ENCODE peak calls at places on chromosome 15, in four cellular contexts. X is GM12878, E is K562, L is HepG2. K is an unnamed sample.

GRCh38 chr15:61661791-61662190 is 398.5 kb downstream of the VPS13C start:
- DNase-seq in X (no peak), E (no peak), L (no peak), K (no peak)

GRCh38 chr15:70752142-70752754 is 11.1 kb downstream of the UACA start:
- DNase-seq in X (no peak), E (no peak), L (no peak), K (no peak)

GRCh38 chr15:97995881-97996603 is 35.5 kb downstream of the ARRDC4 start:
- DNase-seq in X (no peak), E (peak), L (no peak), K (peak)

GRCh38 chr15:34795267-34796081 is at the start of gene ACTC1:
- DNase-seq in X (no peak), E (peak), L (no peak), K (peak)

GRCh38 chr15:97961067-97961954 is 808 bp downstream of the ARRDC4 start:
- DNase-seq in X (no peak), E (peak), L (peak), K (peak)

GRCh38 chr15:24955549-24955929 is 752 bp downstream of the SNRPN start:
- DNase-seq in X (no peak), E (no peak), L (no peak), K (no peak)

GRCh38 chr15:70017025-70017424 is 80.7 kb downstream of the TLE3 start:
- DNase-seq in X (no peak), E (no peak), L (no peak), K (no peak)

GRCh38 chr15:85706779-85707518 is 87.8 kb downstream of the KLHL25 start:
- DNase-seq in X (peak), E (no peak), L (no peak), K (no peak)

GRCh38 chr15:87907676-87908446 is 348.7 kb downstream of the NTRK3 start:
- DNase-seq in X (no peak), E (no peak), L (no peak), K (no peak)

GRCh38 chr15:87944051-87944450 is 312.5 kb downstream of the NTRK3 start:
- DNase-seq in X (no peak), E (no peak), L (no peak), K (no peak)

GRCh38 chr15:69474291-69474690 is 21.7 kb downstream of the RPLP1 start:
- DNase-seq in X (no peak), E (no peak), L (no peak), K (no peak)

GRCh38 chr15:69087581-69087980 is 72.9 kb upstream of the GLCE start:
- DNase-seq in X (no peak), E (no peak), L (no peak), K (no peak)

GRCh38 chr15:43998607-43999006 is 171.8 kb downstream of the WDR76 start:
- DNase-seq in X (no peak), E (peak), L (no peak), K (no peak)

GRCh38 chr15:39887832-39888231 is 32.2 kb downstream of the GPR176 start:
- DNase-seq in X (no peak), E (peak), L (peak), K (no peak)

GRCh38 chr15:23846218-23846617 is 159.1 kb upstream of the NDN start:
- DNase-seq in X (no peak), E (no peak), L (no peak), K (no peak)

GRCh38 chr15:79092382-79092781 is 1.8 kb upstream of the RASGRF1 start:
- DNase-seq in X (no peak), E (no peak), L (no peak), K (no peak)

GRCh38 chr15:42499888-42500609 is 4.6 kb downstream of the SNAP23 start:
- DNase-seq in X (no peak), E (peak), L (no peak), K (no peak)

GRCh38 chr15:66065325-66065724 is 188.2 kb downstream of the MEGF11 start:
- DNase-seq in X (no peak), E (no peak), L (no peak), K (no peak)

GRCh38 chr15:32855942-32856341 is 138.1 kb downstream of the GREM1 start:
- DNase-seq in X (no peak), E (no peak), L (peak), K (no peak)

GRCh38 chr15:25905140-25905539 is 42.0 kb upstream of the ATP10A start:
- DNase-seq in X (no peak), E (no peak), L (no peak), K (no peak)

GRCh38 chr15:81033508-81033907 is 32.8 kb downstream of the TLNRD1 start:
- DNase-seq in X (no peak), E (no peak), L (no peak), K (no peak)

GRCh38 chr15:83545803-83546534 is 98.8 kb downstream of the SH3GL3 start:
- DNase-seq in X (no peak), E (no peak), L (no peak), K (no peak)

GRCh38 chr15:40823572-40824343 is 4.8 kb downstream of the PPP1R14D start:
- DNase-seq in X (no peak), E (no peak), L (peak), K (no peak)

GRCh38 chr15:56251315-56252091 is 7.8 kb upstream of the RFX7 start:
- DNase-seq in X (no peak), E (peak), L (no peak), K (no peak)

GRCh38 chr15:73522011-73522410 is 79.0 kb downstream of the REC114 start:
- DNase-seq in X (no peak), E (no peak), L (no peak), K (no peak)

GRCh38 chr15:60469893-60470641 is 8.9 kb downstream of the ICE2 start:
- DNase-seq in X (no peak), E (no peak), L (peak), K (no peak)

GRCh38 chr15:71353171-71353570 is 237.9 kb downstream of the THSD4 start:
- DNase-seq in X (no peak), E (no peak), L (no peak), K (no peak)

GRCh38 chr15:65305776-65306175 is 1.3 kb downstream of the RNU5B-1 start:
- DNase-seq in X (no peak), E (no peak), L (no peak), K (no peak)

GRCh38 chr15:35168464-35168863 is 83.4 kb upstream of the NANOGP8 start:
- DNase-seq in X (no peak), E (peak), L (no peak), K (no peak)

GRCh38 chr15:35690698-35691116 is 144.7 kb upstream of the DPH6 start:
- DNase-seq in X (no peak), E (peak), L (no peak), K (no peak)

GRCh38 chr15:91706366-91707032 is 147.0 kb upstream of the SLCO3A1 start:
- DNase-seq in X (peak), E (peak), L (peak), K (peak)

GRCh38 chr15:49064281-49064653 is 18.0 kb upstream of the SECISBP2L start:
- DNase-seq in X (no peak), E (peak), L (peak), K (no peak)

GRCh38 chr15:31267161-31268107 is 59.2 kb upstream of the KLF13 start:
- DNase-seq in X (no peak), E (no peak), L (no peak), K (peak)

GRCh38 chr15:101621961-101622360 is 30.2 kb downstream of the TM2D3 start:
- DNase-seq in X (no peak), E (no peak), L (no peak), K (no peak)

GRCh38 chr15:54150255-54150654 is 172.0 kb downstream of the UNC13C start:
- DNase-seq in X (peak), E (no peak), L (no peak), K (no peak)

GRCh38 chr15:70799667-70800450 is 36.5 kb upstream of the UACA start:
- DNase-seq in X (no peak), E (no peak), L (peak), K (no peak)

GRCh38 chr15:89375093-89376062 is 40.8 kb upstream of the POLG start:
- DNase-seq in X (no peak), E (no peak), L (no peak), K (no peak)

GRCh38 chr15:94185547-94186236 is 45.7 kb upstream of the MCTP2 start:
- DNase-seq in X (no peak), E (no peak), L (no peak), K (no peak)

GRCh38 chr15:94177112-94177511 is 54.2 kb upstream of the MCTP2 start:
- DNase-seq in X (no peak), E (no peak), L (no peak), K (no peak)

GRCh38 chr15:94186770-94187331 is 44.5 kb upstream of the MCTP2 start:
- DNase-seq in X (no peak), E (no peak), L (no peak), K (peak)

DNA sequence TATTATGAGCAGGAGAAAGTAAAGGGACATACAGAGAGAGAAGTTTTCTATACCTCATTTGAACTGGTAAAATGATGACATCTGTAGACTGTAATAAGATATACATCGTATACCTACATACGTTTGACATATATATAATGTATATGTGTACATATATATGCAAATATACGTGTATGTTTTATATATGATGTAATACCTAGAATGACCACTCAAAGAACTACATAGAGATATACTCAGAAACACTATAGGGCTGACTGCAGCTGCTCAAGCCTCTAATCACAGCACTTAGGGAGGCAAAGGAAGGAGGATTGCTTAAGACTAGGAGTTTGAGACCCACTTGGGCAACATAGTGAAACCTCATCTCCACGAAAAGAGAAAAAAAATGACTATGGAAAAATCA is 48.5 kb upstream of the MCTP2 start:
- DNase-seq in X (no peak), E (no peak), L (no peak), K (no peak)
- TF ChIP-seq ETV6 in X (no peak), E (no peak), L (no peak), K (no peak)

DNA sequence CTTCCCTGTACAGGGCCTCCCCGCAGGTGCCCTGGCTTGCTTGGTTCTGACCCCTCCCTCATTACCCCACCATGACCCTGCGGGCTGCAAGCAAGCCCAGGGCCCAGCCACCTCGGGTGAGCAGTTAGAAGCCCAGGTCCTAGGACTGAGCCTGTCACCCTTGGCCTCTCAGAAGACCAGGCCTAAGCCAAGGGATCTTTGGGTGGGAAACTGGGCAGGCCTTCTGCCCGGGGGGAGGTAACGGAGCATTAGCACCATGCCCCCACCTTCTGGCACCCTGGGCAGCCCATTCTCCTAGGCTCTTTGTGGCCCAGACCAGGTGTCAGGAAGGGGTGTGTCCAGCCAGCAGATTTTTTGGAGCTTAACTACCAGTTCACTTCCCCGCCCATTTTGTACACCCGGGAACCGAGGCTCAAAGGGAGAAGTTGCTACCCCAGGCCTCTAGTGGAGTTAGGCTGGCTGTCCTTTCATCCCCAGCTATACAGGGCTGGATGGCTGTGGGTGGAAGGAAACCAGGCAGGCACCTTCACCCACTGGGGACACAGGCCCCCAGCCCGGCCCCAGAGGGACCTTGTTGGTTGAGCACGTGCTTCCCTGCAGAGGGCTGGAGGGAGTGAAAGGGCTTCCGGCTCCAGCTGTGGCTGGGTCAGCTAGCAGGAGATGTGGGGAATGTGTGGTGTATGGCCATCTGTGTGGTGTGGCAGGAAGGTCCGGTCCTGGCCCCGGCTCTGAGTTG is 1.4 kb downstream of the CSK start:
- DNase-seq in X (no peak), E (peak), L (no peak), K (no peak)
- TF ChIP-seq CREB1 in X (no peak), E (no peak), L (no peak), K (no peak)

DNA sequence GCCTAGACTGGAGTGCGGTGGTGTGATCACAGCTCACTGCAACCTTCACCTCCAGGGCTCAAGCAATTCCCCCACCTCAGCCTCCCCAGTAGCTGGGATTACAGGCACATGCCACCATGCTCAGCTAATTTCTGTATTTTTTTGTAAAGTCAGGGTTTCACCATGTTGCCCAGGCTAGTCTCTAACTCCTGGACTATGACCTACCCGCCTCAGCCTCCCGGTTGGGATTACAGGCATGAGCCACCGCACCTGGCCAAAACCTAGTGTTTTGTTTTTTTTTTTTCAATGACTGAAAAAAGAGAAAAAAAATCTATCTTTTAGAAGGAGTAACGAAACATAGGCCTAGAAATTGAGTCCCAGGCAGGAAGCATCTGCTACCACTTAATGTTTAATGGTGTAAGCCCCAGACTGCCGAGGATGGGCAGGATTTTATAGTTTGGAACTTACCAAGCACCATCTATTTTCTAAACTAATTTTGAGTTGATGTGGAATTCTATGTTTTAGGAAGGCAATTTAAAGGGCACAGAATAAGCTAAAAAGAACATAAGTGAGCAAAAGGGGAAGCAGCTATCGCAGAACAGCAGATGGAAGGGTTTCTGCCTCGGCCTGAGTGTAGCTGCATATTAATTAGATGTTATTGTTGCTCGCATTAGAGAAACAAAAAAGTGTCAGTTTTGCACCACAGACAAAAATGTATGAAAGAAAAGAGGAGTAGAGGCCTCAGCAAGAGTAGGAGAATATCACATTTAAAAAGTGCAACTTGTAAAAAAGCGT is 24.2 kb upstream of the CA12 start:
- DNase-seq in X (no peak), E (no peak), L (no peak), K (no peak)
- TF ChIP-seq ETV6 in X (no peak), E (no peak), L (no peak), K (no peak)

GRCh38 chr15:57251308-57251707 is 125.0 kb upstream of the CGNL1 start:
- DNase-seq in X (no peak), E (no peak), L (no peak), K (no peak)

GRCh38 chr15:57248074-57248473 is 128.2 kb upstream of the CGNL1 start:
- DNase-seq in X (no peak), E (no peak), L (no peak), K (no peak)

GRCh38 chr15:57253082-57253481 is 123.2 kb upstream of the CGNL1 start:
- DNase-seq in X (no peak), E (peak), L (no peak), K (peak)

GRCh38 chr15:57255751-57256150 is 120.6 kb upstream of the CGNL1 start:
- DNase-seq in X (no peak), E (no peak), L (no peak), K (no peak)

DNA sequence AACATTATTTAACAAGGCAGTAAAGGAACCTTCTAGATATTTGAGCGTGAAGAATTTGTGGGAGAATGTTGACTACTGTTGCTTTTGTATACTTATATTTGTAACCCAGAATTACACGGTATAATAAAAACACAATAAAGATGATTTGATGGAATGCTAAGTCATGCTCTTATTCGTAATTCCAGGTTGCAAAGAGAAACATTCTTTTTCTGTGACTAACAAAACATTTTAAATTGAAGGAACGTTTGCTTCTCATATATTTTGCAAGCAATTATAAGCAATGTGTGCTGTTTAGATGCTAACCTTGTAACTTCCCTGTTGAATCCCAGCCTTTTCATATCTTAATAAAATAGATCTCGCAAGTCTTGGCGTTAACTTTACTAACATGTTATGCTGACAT is 124.4 kb upstream of the CGNL1 start:
- DNase-seq in X (no peak), E (no peak), L (no peak), K (no peak)
- TF ChIP-seq CREB1 in X (no peak), E (no peak), L (no peak), K (no peak)

GRCh38 chr15:37056168-37056893 is 44.0 kb downstream of the MEIS2 start:
- DNase-seq in X (no peak), E (peak), L (no peak), K (no peak)
- TF ChIP-seq ETV6 in X (no peak), E (no peak), L (no peak), K (no peak)

GRCh38 chr15:67746450-67746849 is 78.9 kb upstream of the SKOR1 start:
- DNase-seq in X (no peak), E (no peak), L (no peak), K (no peak)
- TF ChIP-seq CREB1 in X (no peak), E (no peak), L (no peak), K (no peak)

GRCh38 chr15:77541421-77542181 is 91.1 kb downstream of the LINGO1 start:
- DNase-seq in X (no peak), E (no peak), L (no peak), K (no peak)

GRCh38 chr15:77543159-77543882 is 89.4 kb downstream of the LINGO1 start:
- DNase-seq in X (peak), E (peak), L (peak), K (peak)

GRCh38 chr15:77544162-77544561 is 88.5 kb downstream of the LINGO1 start:
- DNase-seq in X (no peak), E (no peak), L (no peak), K (no peak)

GRCh38 chr15:77540346-77541060 is 92.2 kb downstream of the LINGO1 start:
- DNase-seq in X (no peak), E (no peak), L (no peak), K (no peak)

GRCh38 chr15:77542491-77543001 is 90.2 kb downstream of the LINGO1 start:
- DNase-seq in X (no peak), E (no peak), L (no peak), K (no peak)
- TF ChIP-seq ETV6 in X (no peak), E (no peak), L (no peak), K (no peak)

GRCh38 chr15:99267957-99268356 is 16.7 kb downstream of the LRRC28 start:
- DNase-seq in X (no peak), E (no peak), L (no peak), K (no peak)

GRCh38 chr15:99265541-99266070 is 14.3 kb downstream of the LRRC28 start:
- DNase-seq in X (no peak), E (no peak), L (no peak), K (no peak)

GRCh38 chr15:99268431-99268830 is 17.1 kb downstream of the LRRC28 start:
- DNase-seq in X (no peak), E (no peak), L (peak), K (no peak)

DNA sequence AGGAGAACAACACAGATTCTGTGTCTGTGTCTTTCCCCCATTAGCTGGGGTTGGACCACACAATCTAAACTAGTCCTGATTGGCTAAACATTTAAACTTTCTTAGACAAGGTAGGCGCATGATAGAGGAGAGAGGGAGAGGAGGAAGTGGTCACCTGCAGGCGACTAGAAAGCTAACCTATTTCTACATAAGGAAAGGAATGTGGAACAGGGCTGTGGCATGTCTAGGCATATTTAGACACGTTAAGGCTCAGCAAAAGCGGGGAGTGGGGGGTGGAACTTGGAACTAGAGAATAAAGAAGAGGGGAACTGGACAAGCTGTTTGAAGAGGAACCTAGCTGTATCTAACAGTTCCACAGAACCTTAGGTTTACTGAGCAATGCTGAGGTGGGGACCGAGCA is 12.8 kb downstream of the LRRC28 start:
- DNase-seq in X (no peak), E (no peak), L (no peak), K (no peak)
- TF ChIP-seq CREB1 in X (no peak), E (no peak), L (no peak), K (no peak)

K was measured in WTC11.